ENCODE peak calls at places on chromosomes 11 and 22, in four cellular contexts. W, O, R and C are unnamed samples.
A peak's percentile ranks its signal among the peaks of the same experiment; 100 is the strongest.

GRCh38 chr11:119734788-119735187 is 5.8 kb upstream of the NECTIN1 start:
- DNase-seq in O (no peak), W (no peak), R (no peak), C (no peak)

GRCh38 chr11:17734986-17735822 is 623 bp downstream of the KCNC1 start:
- DNase-seq in W (peak; percentile 33), O (peak; percentile 68), R (no peak), C (peak; percentile 64)

GRCh38 chr11:84923489-84923888 is 703.7 kb downstream of the DLG2 start:
- DNase-seq in R (no peak), O (no peak), W (no peak), C (no peak)

GRCh38 chr22:42796081-42796480 is 61.0 kb downstream of the ARFGAP3 start:
- DNase-seq in R (no peak), O (no peak), W (no peak), C (no peak)

GRCh38 chr11:60785806-60786361 is 751 bp downstream of the MS4A10 start:
- DNase-seq in O (no peak), W (no peak), R (no peak), C (no peak)

GRCh38 chr11:64095949-64096348 is 60.2 kb downstream of the FLRT1 start:
- DNase-seq in W (no peak), R (no peak), O (no peak), C (no peak)

GRCh38 chr11:71931245-71931602 is 2.4 kb downstream of the RNF121 start:
- DNase-seq in W (no peak), O (no peak), R (peak; percentile 51), C (no peak)

GRCh38 chr22:28547132-28547842 is 132.4 kb downstream of the TTC28 start:
- DNase-seq in R (no peak), W (no peak), O (no peak), C (no peak)

GRCh38 chr11:108235633-108236032 is 12.8 kb downstream of the ATM start:
- DNase-seq in O (no peak), W (no peak), R (no peak), C (no peak)

GRCh38 chr11:47552581-47553416 is at the start of gene CELF1:
- DNase-seq in W (peak; percentile 77), R (peak; percentile 50), O (peak; percentile 87), C (peak; percentile 91)

GRCh38 chr11:13963169-13963948 is 836 bp downstream of the SPON1 start:
- DNase-seq in R (no peak), W (no peak), O (no peak), C (peak; percentile 27)

GRCh38 chr11:79939111-79939510 is 498.3 kb upstream of the TENM4 start:
- DNase-seq in W (no peak), O (no peak), R (no peak), C (no peak)

GRCh38 chr11:71206186-71206585 is 46.2 kb downstream of the SHANK2 start:
- DNase-seq in O (no peak), R (no peak), W (no peak), C (no peak)

GRCh38 chr11:78417888-78418583 is 416 bp upstream of the GAB2 start:
- DNase-seq in W (peak; percentile 66), O (peak; percentile 90), R (no peak), C (peak; percentile 83)

GRCh38 chr11:124861670-124862069 is 3.6 kb upstream of the ROBO3 start:
- DNase-seq in R (no peak), W (no peak), O (no peak), C (no peak)

GRCh38 chr11:10050561-10050960 is 243.5 kb downstream of the SBF2 start:
- DNase-seq in O (no peak), R (no peak), W (peak; percentile 91), C (no peak)

GRCh38 chr11:11148104-11148509 is 204.9 kb downstream of the CSNK2A3 start:
- DNase-seq in W (no peak), R (no peak), O (no peak), C (no peak)

GRCh38 chr11:15276616-15277015 is 161.9 kb downstream of the INSC start:
- DNase-seq in W (no peak), R (no peak), O (peak; percentile 18), C (peak; percentile 36)

GRCh38 chr11:35553831-35554230 is 28.4 kb upstream of the PAMR1 start:
- DNase-seq in R (no peak), O (no peak), W (no peak), C (no peak)

GRCh38 chr11:58924230-58924629 is 15.1 kb upstream of the GLYATL1 start:
- DNase-seq in W (no peak), R (no peak), O (no peak), C (no peak)

GRCh38 chr11:95671768-95672167 is 117.8 kb downstream of the FAM76B start:
- DNase-seq in R (no peak), W (no peak), O (no peak), C (no peak)

GRCh38 chr22:44881246-44881600 is 128.6 kb downstream of the PHF21B start:
- DNase-seq in R (no peak), O (no peak), W (no peak), C (no peak)

GRCh38 chr22:21712751-21713427 is 22.7 kb downstream of the YPEL1 start:
- DNase-seq in O (peak; percentile 99), W (peak; percentile 77), R (no peak), C (peak; percentile 86)

GRCh38 chr22:18998998-18999397 is 62.9 kb upstream of the PRODH start:
- DNase-seq in W (no peak), O (peak; percentile 86), R (no peak), C (peak; percentile 40)

GRCh38 chr11:15038963-15039362 is 34.4 kb upstream of the CALCB start:
- DNase-seq in R (no peak), W (no peak), O (no peak), C (no peak)

GRCh38 chr11:102158151-102158734 is 48.0 kb downstream of the YAP1 start:
- DNase-seq in W (no peak), R (no peak), O (no peak), C (no peak)

GRCh38 chr22:21602579-21602978 is 27.2 kb downstream of the YDJC start:
- DNase-seq in R (no peak), W (no peak), O (no peak), C (no peak)

GRCh38 chr22:27314276-27314807 is 487.2 kb downstream of the MN1 start:
- DNase-seq in W (no peak), O (peak; percentile 61), R (no peak), C (no peak)

GRCh38 chr11:32920570-32920969 is 28.0 kb downstream of the QSER1 start:
- DNase-seq in O (no peak), R (no peak), W (no peak), C (no peak)

GRCh38 chr22:46948411-46949144 is 186.1 kb downstream of the TBC1D22A start:
- DNase-seq in W (no peak), O (no peak), R (no peak), C (no peak)

GRCh38 chr11:114821626-114822025 is 143.3 kb downstream of the NXPE2 start:
- DNase-seq in R (no peak), W (no peak), O (peak; percentile 41), C (no peak)

GRCh38 chr22:32328306-32329201 is 29.1 kb upstream of the RFPL3 start:
- DNase-seq in W (no peak), R (no peak), O (no peak), C (no peak)

GRCh38 chr11:125916683-125917337 is 12.5 kb downstream of the DDX25 start:
- DNase-seq in O (no peak), W (no peak), R (no peak), C (no peak)

GRCh38 chr11:95608093-95608492 is 181.5 kb downstream of the FAM76B start:
- DNase-seq in O (no peak), W (no peak), R (no peak), C (no peak)

GRCh38 chr11:110196884-110197420 is 99.5 kb downstream of the RDX start:
- DNase-seq in W (no peak), R (no peak), O (no peak), C (no peak)
- TF ChIP-seq FOXK2 in W (no peak), R (no peak), O (no peak), C (no peak)

GRCh38 chr11:128910583-128910982 is 19.4 kb downstream of the KCNJ5 start:
- DNase-seq in W (no peak), R (no peak), O (no peak), C (no peak)

GRCh38 chr11:128906185-128907065 is 15.3 kb downstream of the KCNJ5 start:
- DNase-seq in W (no peak), O (no peak), R (no peak), C (no peak)

GRCh38 chr11:128911239-128911638 is 20.1 kb downstream of the KCNJ5 start:
- DNase-seq in W (no peak), O (no peak), R (no peak), C (no peak)

GRCh38 chr11:128909438-128910125 is 18.4 kb downstream of the KCNJ5 start:
- DNase-seq in W (no peak), R (no peak), O (no peak), C (no peak)

DNA sequence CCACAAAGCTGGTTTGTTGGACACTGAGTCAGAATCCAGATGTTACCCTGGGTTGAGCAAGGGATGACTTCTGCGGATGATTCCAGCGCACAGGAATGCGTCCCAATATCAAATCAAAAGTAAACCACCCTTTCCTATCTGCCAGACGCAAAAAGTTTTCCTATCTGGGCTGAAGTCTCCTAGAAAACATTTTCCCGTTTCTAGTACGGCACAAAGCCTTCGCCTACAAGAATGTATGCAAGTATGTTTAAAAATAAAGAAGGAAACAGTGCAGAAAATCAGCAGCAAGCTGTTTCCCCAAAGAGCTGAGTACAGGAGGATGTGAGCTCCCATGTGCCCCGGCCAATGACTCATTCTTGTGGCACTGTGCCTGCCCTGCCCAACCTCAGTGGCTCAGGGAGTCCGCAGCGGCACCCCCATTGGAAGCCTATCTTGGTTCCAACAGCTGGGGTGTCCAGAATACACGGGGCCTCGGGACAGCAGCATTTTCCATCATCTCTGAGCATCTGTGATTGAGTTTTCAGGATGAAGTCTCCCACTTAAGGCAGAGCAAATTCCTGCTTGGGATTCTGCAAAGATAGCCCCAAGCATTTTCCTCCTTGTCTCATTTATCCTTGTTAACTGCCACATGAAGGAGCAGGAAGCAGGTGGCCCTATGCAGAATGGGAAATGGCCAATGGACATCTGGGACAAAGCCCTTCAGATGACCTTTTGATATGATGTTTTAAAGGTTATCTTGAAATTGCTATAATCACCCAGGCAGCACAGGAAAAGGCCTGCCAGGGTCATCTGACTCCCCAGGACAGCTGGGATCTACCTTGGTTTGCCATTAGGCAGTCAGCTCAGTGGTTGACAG is 17.5 kb downstream of the KCNJ5 start:
- DNase-seq in O (no peak), R (no peak), W (no peak), C (no peak)
- TF ChIP-seq FOXK2 in O (no peak), R (no peak), W (no peak), C (no peak)

GRCh38 chr22:24550028-24550901 is 4.7 kb downstream of the GUCD1 start:
- DNase-seq in O (no peak), W (peak; percentile 99), R (no peak), C (no peak)
- TF ChIP-seq FOXK2 in O (no peak), W (peak; percentile 82), R (no peak), C (no peak)

DNA sequence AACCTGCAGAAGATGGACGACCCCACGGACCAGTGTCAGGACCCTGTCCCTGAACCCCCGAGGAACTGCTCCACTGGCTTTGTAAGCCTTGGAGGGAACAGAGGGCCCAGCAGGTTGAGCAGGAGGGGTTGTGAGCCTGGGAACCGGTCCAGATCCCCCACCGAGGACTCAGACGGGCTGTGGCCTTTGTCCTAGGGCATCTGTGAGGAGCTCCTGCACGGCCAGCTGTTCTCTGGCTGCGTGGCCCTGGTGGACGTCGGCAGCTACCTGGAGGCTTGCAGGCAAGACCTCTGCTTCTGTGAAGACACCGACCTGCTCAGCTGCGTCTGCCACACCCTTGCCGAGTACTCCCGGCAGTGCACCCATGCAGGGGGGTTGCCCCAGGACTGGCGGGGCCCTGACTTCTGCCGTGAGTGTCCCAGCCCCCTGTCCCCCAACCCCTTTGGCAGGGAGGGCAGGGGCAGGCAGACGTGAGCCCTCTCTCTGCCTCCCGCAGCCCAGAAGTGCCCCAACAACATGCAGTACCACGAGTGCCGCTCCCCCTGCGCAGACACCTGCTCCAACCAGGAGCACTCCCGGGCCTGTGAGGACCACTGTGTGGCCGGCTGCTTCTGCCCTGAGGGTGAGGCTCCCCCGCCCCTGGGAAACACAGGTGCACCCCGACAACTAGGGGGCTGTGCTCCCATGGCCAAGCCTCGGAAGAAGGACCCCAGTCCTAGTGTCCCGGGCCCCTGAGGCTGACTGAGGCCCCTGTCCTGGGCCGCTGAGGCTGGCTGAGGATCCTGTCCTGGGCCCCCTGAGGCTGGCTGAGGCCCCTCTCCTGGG is 6.4 kb downstream of the MUC5AC start:
- DNase-seq in W (no peak), R (no peak), O (no peak), C (no peak)
- TF ChIP-seq FOXK2 in W (no peak), R (no peak), O (no peak), C (no peak)